ENCODE peak calls at places on chromosomes 5 and 9, in five cellular contexts. C is CD4-positive, alpha-beta memory T cell; N is Peyer's patch; E is heart right ventricle; Q is sigmoid colon. M is an unnamed sample. For H3K9me3, the result is how much of the 10 kb centered on the place peaks cover.

GRCh38 chr5:3392306-3392939 is 203.2 kb upstream of the IRX1 start:
- DNase-seq in Q (no peak), E (no peak), N (peak), C (no peak), M (peak)

GRCh38 chr5:134079748-134080581 is 34.5 kb upstream of the TCF7 start:
- DNase-seq in N (no peak), Q (peak), E (no peak), C (no peak), M (no peak)

GRCh38 chr5:157328277-157328912 is 62.5 kb downstream of the CYFIP2 start:
- DNase-seq in C (peak), N (peak), E (peak), Q (peak), M (no peak)

GRCh38 chr5:100901851-100902341 is 1.2 kb downstream of the ST8SIA4 start:
- DNase-seq in E (no peak), N (no peak), C (peak), Q (peak), M (peak)

GRCh38 chr9:125631391-125632085 is 75.5 kb downstream of the MAPKAP1 start:
- DNase-seq in C (peak), Q (no peak), N (no peak), E (no peak), M (no peak)

GRCh38 chr9:4497855-4498254 is 7.6 kb downstream of the SLC1A1 start:
- DNase-seq in Q (no peak), C (no peak), E (no peak), N (no peak), M (no peak)

GRCh38 chr5:177383181-177383580 is 1.1 kb upstream of the SLC34A1 start:
- DNase-seq in Q (no peak), N (no peak), C (no peak), E (no peak), M (no peak)

GRCh38 chr5:89028579-89029272 is 145.7 kb upstream of the MEF2C start:
- DNase-seq in C (no peak), N (no peak), Q (no peak), E (no peak), M (no peak)

GRCh38 chr9:16654727-16655126 is 215.7 kb downstream of the BNC2 start:
- DNase-seq in E (no peak), Q (no peak), C (no peak), N (no peak), M (no peak)

GRCh38 chr5:61734966-61735365 is 402.9 kb downstream of the ZSWIM6 start:
- DNase-seq in E (no peak), C (no peak), N (no peak), Q (no peak), M (no peak)

GRCh38 chr9:80811662-80812061 is 877.7 kb downstream of the TLE1 start:
- DNase-seq in Q (no peak), C (no peak), E (no peak), N (no peak), M (no peak)

GRCh38 chr5:79111387-79111959 is at the start of gene BHMT:
- DNase-seq in Q (no peak), N (no peak), E (no peak), C (no peak), M (no peak)

GRCh38 chr5:138517437-138517836 is 25.6 kb downstream of the ETF1 start:
- DNase-seq in C (no peak), Q (no peak), E (no peak), N (no peak), M (no peak)

GRCh38 chr5:138520971-138521370 is 22.1 kb downstream of the ETF1 start:
- DNase-seq in Q (no peak), C (no peak), E (no peak), N (no peak), M (no peak)

DNA sequence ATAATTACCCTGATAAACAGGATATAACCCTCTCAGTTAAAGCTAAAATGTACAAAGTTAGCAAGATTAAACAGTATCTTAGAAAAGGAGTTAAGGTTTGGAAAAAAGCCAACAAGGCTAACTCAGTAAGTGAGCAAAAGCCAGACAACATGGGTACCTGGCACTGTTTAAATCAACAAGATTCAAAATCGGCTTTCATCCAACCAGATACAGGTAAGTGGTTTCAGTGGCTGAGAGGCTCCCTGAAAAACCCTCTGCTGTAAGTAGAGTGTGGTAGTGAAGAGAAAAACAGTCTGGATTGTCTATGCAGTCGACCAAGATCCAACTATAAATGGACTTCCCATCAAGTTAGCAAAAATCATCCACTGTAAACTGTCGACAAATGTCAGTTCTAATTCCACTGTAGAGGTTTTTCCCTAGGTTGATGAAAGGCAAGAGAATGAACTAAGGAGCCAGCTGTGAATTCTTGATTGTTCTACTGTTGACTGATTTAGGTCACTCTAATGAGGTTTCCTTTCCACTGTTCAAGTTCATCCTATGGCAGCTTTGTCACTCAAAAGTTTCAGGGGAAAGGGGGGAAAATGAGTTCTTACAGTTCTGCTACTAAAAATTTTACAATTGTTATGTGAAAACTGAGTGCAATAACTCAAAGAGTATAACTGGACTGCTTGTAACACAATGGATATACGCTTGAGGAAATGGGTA is 27.3 kb downstream of the ETF1 start:
- DNase-seq in E (no peak), C (no peak), Q (no peak), N (no peak), M (no peak)
- H3K9me3 ChIP-seq in E (under half), C (under half), Q (under half), N (under half), M (under half)

GRCh38 chr9:107486674-107487520 is 2.7 kb downstream of the KLF4 start:
- DNase-seq in C (no peak), E (peak), Q (peak), N (peak), M (peak)
- H3K4me3 ChIP-seq in C (no peak), E (peak), Q (peak), N (peak), M (no peak)

DNA sequence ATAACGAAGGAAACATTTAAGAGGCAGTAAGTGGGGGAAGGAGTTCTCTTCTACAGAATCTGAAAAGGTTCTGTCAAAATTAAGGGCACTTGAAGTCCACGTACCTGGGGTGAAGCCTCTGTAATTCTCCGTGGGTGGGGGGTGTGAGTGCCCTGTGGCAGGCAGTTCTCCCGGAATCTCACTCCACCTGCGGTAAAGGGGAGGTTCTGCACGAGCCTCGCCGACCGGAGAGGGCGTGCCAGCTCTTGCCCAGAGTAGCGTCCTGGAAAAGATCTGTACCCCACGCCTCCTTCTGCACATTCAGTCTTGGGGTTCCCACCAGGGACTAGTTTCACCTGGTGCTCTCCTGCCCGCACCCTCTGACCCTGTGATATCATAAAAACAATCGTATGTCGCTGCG is 115.7 kb upstream of the FCN2 start:
- DNase-seq in C (no peak), N (no peak), Q (no peak), E (no peak), M (no peak)
- H3K9me3 ChIP-seq in C (under half), N (under half), Q (under half), E (under half), M (under half)

DNA sequence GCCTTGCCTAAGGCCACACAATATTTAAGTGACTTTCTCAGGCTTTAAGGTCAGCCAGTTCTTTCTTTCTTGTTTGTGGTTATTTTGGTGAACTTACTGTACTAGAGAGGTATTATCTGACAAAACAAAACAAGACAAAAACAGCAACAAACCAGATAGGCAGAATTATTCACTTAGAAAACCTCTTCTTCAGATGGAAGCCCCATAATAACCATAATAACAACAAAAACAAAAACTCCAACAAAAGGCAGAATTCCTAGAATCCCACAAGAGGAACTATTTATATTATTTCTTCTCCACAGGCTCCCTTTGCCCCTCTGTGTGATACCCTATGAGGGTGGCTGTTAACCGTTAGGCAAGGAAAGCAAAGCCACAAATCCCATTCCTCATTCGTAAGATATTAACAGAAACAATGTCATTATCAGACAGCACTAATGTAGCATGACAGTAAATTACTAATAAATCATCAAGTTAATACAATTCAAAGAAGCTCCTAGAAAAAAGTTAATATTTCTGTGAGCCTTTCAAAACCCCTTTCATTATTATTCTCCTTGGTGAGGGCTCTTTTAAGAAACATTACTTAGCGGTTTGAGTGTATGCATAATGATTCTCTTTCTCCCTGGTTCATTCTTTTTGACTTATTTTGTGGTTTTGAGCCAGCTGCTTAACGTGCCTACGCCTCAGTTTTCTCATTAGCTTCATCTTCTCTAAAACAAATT is 274.9 kb downstream of the EFNA5 start:
- DNase-seq in N (no peak), Q (no peak), C (no peak), E (no peak), M (no peak)
- H3K4me3 ChIP-seq in N (no peak), Q (no peak), C (no peak), E (no peak), M (no peak)

DNA sequence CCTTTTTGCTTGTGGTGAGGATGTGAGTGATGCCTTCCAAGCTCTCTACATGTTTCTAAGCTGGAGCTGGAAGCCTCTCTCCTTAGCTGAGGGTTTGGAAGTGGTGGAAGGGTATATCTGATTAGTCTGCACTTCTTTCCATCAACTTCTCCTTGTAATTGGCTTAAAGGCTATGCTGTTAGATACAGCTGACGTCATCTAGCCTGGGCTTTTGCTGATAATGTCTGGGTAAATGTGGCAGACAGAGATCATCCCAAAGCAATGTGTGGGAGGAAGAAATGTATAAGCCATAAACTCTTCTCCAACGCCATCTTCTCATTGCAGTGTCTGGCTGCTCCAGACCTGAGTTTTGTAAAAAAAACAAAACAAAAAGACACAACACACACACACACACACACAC is 29.3 kb downstream of the ZNF354C start:
- DNase-seq in N (no peak), Q (no peak), C (no peak), E (no peak), M (no peak)
- H3K9me3 ChIP-seq in N (under half), Q (under half), C (under half), E (under half), M (under half)